ENCODE peak calls at places on chromosomes 5 and 9, in five cellular contexts. J is A673, L is tibial artery, C is AG10803, T is endothelial cell. X is an unnamed sample.

GRCh38 chr5:168362097-168362885 is 70.8 kb downstream of the WWC1 start:
- DNase-seq in J (no peak), L (no peak), C (no peak), T (no peak), X (no peak)

GRCh38 chr9:133955821-133956411 is 36.2 kb downstream of the VAV2 start:
- DNase-seq in J (peak; percentile 69), L (no peak), C (peak; percentile 22), T (peak; percentile 64), X (peak; percentile 50)

GRCh38 chr5:39760385-39761198 is 335.8 kb upstream of the DAB2 start:
- DNase-seq in J (no peak), L (peak; percentile 69), C (peak; percentile 99), T (no peak), X (no peak)

GRCh38 chr9:96062051-96062450 is 186.6 kb downstream of the ERCC6L2 start:
- DNase-seq in J (no peak), L (no peak), C (peak; percentile 18), T (no peak), X (no peak)

GRCh38 chr9:113309204-113309813 is 6.1 kb upstream of the RNF183 start:
- DNase-seq in J (peak; percentile 58), L (no peak), C (peak; percentile 57), T (no peak), X (no peak)

GRCh38 chr9:69745716-69746538 is 13.9 kb downstream of the PTAR1 start:
- DNase-seq in J (peak; percentile 17), L (no peak), C (peak; percentile 39), T (no peak), X (no peak)

GRCh38 chr9:113355197-113355596 is 5.9 kb downstream of the BSPRY start:
- DNase-seq in J (peak; percentile 24), L (no peak), C (no peak), T (no peak), X (no peak)

GRCh38 chr9:84343111-84343521 is 2.6 kb upstream of the SLC28A3 start:
- DNase-seq in J (no peak), L (no peak), C (no peak), T (no peak), X (no peak)

GRCh38 chr5:79699766-79700400 is 10.2 kb downstream of the CMYA5 start:
- DNase-seq in J (no peak), L (no peak), C (no peak), T (no peak), X (no peak)

GRCh38 chr5:50874277-50874984 is 208.0 kb downstream of the PARP8 start:
- DNase-seq in J (no peak), L (no peak), C (no peak), T (no peak), X (no peak)

GRCh38 chr5:135308245-135308644 is 90.8 kb downstream of the MACROH2A1 start:
- DNase-seq in J (no peak), L (no peak), C (peak; percentile 59), T (no peak), X (no peak)

GRCh38 chr5:153782589-153783238 is 256.0 kb downstream of the FAM114A2 start:
- DNase-seq in J (no peak), L (no peak), C (peak; percentile 42), T (peak; percentile 60), X (no peak)
- TF ChIP-seq CTCF in J (no peak), L (no peak), C (peak; percentile 16), T (no peak), X (no peak)

GRCh38 chr9:31124389-31124788 is 1260.1 kb upstream of the ACO1 start:
- DNase-seq in J (no peak), L (no peak), C (no peak), T (no peak), X (no peak)

DNA sequence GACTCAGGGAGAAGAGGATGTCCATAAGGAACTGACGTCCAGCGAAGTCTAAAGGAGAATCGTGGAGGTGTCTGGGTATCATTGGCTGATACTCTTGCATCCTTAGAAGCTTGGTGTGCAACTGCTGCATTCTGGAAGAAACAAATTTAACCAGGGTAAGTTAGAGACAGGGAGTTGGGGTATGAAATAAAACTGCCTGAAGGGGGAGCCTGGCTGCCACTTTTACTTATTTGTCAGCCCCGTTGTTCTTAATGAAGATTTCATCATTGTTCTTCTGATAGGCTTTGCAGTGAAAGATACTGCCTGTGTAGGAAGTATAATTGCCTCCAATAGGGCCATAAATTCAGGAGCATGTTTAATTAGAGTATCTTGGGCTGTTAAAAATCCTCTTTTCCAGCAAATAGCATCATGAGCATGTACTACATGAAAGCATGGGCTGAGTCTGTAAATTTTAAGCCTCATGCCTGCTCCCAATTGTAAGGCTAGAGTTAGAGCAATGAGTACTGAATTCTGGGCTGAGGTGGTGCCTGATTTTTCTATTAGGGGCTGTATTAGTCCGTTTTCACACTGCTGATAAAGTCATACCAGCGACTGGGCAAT is 1264.5 kb upstream of the ACO1 start:
- DNase-seq in J (peak; percentile 46), L (no peak), C (no peak), T (peak; percentile 26), X (no peak)
- TF ChIP-seq CTCF in J (peak; percentile 58), L (no peak), C (no peak), T (no peak), X (peak; percentile 55)

DNA sequence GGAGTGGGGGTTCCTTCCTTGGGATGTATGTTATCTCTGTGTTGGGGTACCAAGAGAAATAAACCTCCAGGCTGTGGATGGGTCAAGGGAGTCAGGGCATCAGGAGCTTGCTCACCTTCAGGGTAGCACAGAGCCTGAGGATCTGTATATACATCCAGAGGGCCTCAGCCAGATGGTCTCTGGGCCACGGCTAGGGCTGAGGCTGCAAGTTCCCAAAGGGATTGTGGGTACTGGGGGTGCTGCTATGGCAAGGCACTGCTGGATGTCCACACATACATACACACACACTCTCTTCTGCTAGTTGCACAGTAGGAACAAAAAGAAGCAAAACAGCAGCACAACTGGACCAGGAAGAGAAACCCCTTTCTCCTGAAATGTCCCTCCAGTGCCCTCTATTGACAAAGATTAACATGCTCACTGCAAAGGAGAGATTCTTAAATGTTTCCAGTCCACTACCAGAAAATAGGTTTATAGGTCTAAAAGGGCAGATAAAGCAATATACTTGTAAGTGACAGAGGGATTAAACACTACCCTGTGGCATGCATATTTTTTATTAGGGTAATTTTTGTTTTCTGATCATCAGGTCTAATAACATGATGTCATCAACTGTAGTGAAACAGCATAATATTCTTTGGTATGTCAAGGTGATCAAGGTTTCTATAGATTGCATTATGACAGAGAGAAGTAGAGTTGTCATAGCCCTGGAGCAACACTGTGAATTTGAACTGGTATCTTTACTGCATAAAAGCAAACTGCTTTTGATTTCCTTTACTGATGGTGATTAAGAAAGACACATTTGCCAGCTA is 56.3 kb upstream of the KCNN2 start:
- DNase-seq in J (peak; percentile 8), L (no peak), C (peak; percentile 2), T (peak; percentile 6), X (no peak)
- TF ChIP-seq CTCF in J (peak; percentile 47), L (no peak), C (peak; percentile 51), T (no peak), X (peak; percentile 31)

DNA sequence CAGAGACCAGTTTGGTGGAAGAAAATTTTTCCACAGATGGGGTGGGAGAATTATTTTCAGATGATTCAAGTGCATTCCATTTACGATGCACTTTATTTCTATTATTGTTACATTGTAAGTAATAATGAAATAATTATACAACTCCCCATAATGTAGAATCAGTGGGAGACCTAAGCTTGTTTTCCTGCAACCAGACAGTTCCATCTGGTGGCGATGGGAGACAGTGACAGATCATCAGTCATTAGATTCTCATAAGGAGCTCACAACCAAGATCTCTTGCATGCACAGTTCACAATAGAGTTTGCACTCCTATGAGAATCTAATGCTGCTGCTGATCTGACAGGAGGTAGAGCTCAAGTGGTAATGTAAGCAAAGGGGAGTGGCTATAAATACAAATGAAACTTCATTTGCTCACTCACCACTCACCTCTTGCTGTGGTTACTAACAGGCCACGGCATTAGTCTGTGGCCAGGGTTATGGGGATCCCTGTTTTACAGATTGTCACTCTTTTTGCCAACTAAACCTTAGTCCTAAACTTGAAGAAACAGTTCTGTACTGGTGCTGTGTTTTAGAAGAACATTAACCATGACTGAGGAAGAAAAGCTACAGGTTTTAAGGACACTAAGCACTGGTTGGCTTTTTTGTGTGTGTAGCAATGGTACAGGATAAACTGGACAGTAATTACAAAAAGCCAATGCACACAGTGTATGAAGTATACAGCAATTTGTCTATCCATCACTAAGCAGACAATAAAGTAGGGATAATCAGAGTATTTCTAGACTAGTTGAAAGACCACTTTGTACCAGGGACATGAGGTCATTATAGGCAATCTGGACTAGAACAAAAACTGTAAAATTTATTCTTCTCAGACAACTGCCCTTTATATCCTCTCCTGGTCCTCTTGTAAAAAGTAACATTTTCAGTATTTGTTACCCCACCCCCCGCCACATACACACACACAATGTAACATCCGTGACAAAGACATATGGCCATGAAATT is 9.9 kb downstream of the TMEM232 start:
- DNase-seq in J (no peak), L (no peak), C (no peak), T (no peak), X (no peak)
- TF ChIP-seq CTCF in J (peak; percentile 24), L (peak; percentile 5), C (peak; percentile 4), T (no peak), X (no peak)

GRCh38 chr5:174409971-174410370 is 314.4 kb upstream of the MSX2 start:
- DNase-seq in J (no peak), L (no peak), C (no peak), T (no peak), X (no peak)

GRCh38 chr5:174411513-174411819 is 312.9 kb upstream of the MSX2 start:
- DNase-seq in J (no peak), L (no peak), C (no peak), T (no peak), X (no peak)

GRCh38 chr5:174412374-174412773 is 312.0 kb upstream of the MSX2 start:
- DNase-seq in J (no peak), L (no peak), C (no peak), T (no peak), X (no peak)

GRCh38 chr5:174410716-174411512 is 313.5 kb upstream of the MSX2 start:
- DNase-seq in J (no peak), L (no peak), C (no peak), T (no peak), X (no peak)

DNA sequence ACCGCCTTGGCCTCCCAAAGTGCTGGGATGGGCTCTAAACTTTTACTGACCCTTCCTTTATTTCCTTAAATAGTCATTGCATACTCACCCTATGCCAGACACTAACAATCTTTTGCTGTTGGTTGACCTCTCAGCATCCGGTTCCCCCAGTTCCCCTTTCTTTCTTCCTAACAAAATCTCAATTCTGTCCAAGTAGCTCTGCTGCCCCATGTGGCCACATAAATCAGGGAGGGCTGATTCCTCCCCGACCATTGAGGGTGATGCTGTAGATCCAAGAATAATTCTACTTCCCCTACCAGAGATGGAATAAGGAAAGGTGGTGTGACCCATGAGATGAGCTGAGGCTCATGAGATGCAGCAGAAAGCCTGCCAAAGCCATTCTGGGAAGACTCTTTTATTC is 315.3 kb upstream of the MSX2 start:
- DNase-seq in J (no peak), L (no peak), C (no peak), T (no peak), X (no peak)
- TF ChIP-seq CTCF in J (no peak), L (no peak), C (no peak), T (no peak), X (no peak)

DNA sequence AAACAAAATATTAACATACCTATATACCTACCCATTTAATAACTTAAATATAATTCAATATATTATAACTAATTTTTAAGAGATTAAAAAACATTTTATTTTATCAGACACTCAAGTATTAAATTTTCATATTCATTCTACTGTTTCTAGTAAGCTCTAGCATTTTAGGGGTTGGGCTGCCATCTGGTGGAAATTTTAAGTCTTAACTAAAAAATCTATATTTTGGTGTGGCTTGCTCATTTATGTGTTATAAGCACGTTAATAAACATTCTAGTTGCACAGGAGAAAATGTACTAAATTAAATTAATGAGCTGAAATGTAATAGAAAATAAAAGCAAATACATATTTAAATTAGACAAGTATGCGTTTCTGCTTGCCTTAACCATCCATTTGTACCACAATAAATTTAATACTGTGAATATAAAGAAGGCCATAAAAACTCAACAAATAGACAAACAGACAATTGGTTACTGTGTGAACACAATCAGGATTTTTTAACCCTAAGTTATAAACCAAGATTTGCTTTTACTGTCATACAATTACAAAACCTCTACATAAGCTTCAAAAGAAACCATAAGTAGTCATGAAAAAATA is 1728.3 kb upstream of the CDH9 start:
- DNase-seq in J (peak; percentile 63), L (no peak), C (peak; percentile 8), T (peak; percentile 25), X (no peak)
- TF ChIP-seq CTCF in J (peak; percentile 55), L (peak; percentile 56), C (peak; percentile 24), T (peak; percentile 62), X (peak; percentile 34)

GRCh38 chr5:58335518-58335917 is 124.4 kb downstream of the PLK2 start:
- DNase-seq in J (no peak), L (no peak), C (no peak), T (no peak), X (no peak)
- TF ChIP-seq CTCF in J (no peak), L (no peak), C (no peak), T (peak; percentile 22), X (no peak)

X was measured in lower lobe of right lung.